ENCODE peak calls at places on chromosomes 13 and 19, in nine cellular contexts. One of them, this sample, is unnamed.
A peak's percentile ranks its signal among the peaks of the same experiment; 100 is the strongest.

GRCh38 chr13:48334534-48335127 is 31.1 kb downstream of the RB1 start:
- DNase-seq in AG04450: no peak
- DNase-seq in GM10248: peak; percentile 29
- DNase-seq in hepatocyte: peak; percentile 39
- DNase-seq in fibroblast of pulmonary artery: peak; percentile 64
- DNase-seq in foreskin fibroblast: peak; percentile 10
- DNase-seq in tibial artery: no peak
- DNase-seq in type B pancreatic cell: no peak
- DNase-seq in psoas muscle: no peak
- DNase-seq in this sample: no peak

GRCh38 chr19:38277549-38277948 is 13.2 kb downstream of the SPINT2 start:
- DNase-seq in AG04450: no peak
- DNase-seq in GM10248: no peak
- DNase-seq in hepatocyte: no peak
- DNase-seq in fibroblast of pulmonary artery: peak; percentile 60
- DNase-seq in foreskin fibroblast: no peak
- DNase-seq in tibial artery: no peak
- DNase-seq in type B pancreatic cell: no peak
- DNase-seq in psoas muscle: no peak
- DNase-seq in this sample: no peak

GRCh38 chr13:111646464-111646855 is 326.0 kb downstream of the TEX29 start:
- DNase-seq in AG04450: no peak
- DNase-seq in GM10248: no peak
- DNase-seq in hepatocyte: no peak
- DNase-seq in fibroblast of pulmonary artery: no peak
- DNase-seq in foreskin fibroblast: no peak
- DNase-seq in tibial artery: no peak
- DNase-seq in type B pancreatic cell: no peak
- DNase-seq in psoas muscle: no peak
- DNase-seq in this sample: no peak

GRCh38 chr13:23599083-23599925 is 29.1 kb downstream of the TNFRSF19 start:
- DNase-seq in AG04450: no peak
- DNase-seq in GM10248: no peak
- DNase-seq in hepatocyte: peak; percentile 66
- DNase-seq in fibroblast of pulmonary artery: no peak
- DNase-seq in foreskin fibroblast: no peak
- DNase-seq in tibial artery: no peak
- DNase-seq in type B pancreatic cell: no peak
- DNase-seq in psoas muscle: no peak
- DNase-seq in this sample: peak; percentile 79

GRCh38 chr13:28631792-28632191 is 27.1 kb upstream of the POMP start:
- DNase-seq in AG04450: no peak
- DNase-seq in GM10248: no peak
- DNase-seq in hepatocyte: no peak
- DNase-seq in fibroblast of pulmonary artery: no peak
- DNase-seq in foreskin fibroblast: no peak
- DNase-seq in tibial artery: no peak
- DNase-seq in type B pancreatic cell: no peak
- DNase-seq in psoas muscle: no peak
- DNase-seq in this sample: no peak

GRCh38 chr13:107284168-107284567 is 716.2 kb upstream of the ARGLU1 start:
- DNase-seq in AG04450: no peak
- DNase-seq in GM10248: no peak
- DNase-seq in hepatocyte: no peak
- DNase-seq in fibroblast of pulmonary artery: peak; percentile 24
- DNase-seq in foreskin fibroblast: no peak
- DNase-seq in tibial artery: no peak
- DNase-seq in type B pancreatic cell: no peak
- DNase-seq in psoas muscle: no peak
- DNase-seq in this sample: no peak

GRCh38 chr13:27825153-27825552 is 32.9 kb downstream of the GSX1 start:
- DNase-seq in AG04450: no peak
- DNase-seq in GM10248: no peak
- DNase-seq in hepatocyte: no peak
- DNase-seq in fibroblast of pulmonary artery: no peak
- DNase-seq in foreskin fibroblast: no peak
- DNase-seq in tibial artery: no peak
- DNase-seq in type B pancreatic cell: no peak
- DNase-seq in psoas muscle: no peak
- DNase-seq in this sample: no peak

GRCh38 chr19:38387550-38388309 is at the start of gene GGN:
- DNase-seq in AG04450: peak; percentile 87
- DNase-seq in GM10248: peak; percentile 87
- DNase-seq in hepatocyte: peak; percentile 95
- DNase-seq in fibroblast of pulmonary artery: peak; percentile 97
- DNase-seq in foreskin fibroblast: peak; percentile 94
- DNase-seq in tibial artery: peak; percentile 90
- DNase-seq in type B pancreatic cell: peak; percentile 92
- DNase-seq in psoas muscle: peak; percentile 88
- DNase-seq in this sample: peak; percentile 99

GRCh38 chr19:44401787-44402115 is 343 bp upstream of the ZNF285 start:
- DNase-seq in AG04450: no peak
- DNase-seq in GM10248: no peak
- DNase-seq in hepatocyte: no peak
- DNase-seq in fibroblast of pulmonary artery: no peak
- DNase-seq in foreskin fibroblast: no peak
- DNase-seq in tibial artery: no peak
- DNase-seq in type B pancreatic cell: no peak
- DNase-seq in psoas muscle: no peak
- DNase-seq in this sample: no peak

GRCh38 chr19:44401108-44401786 is at the start of gene ZNF285:
- DNase-seq in AG04450: peak; percentile 94
- DNase-seq in GM10248: peak; percentile 57
- DNase-seq in hepatocyte: peak; percentile 97
- DNase-seq in fibroblast of pulmonary artery: peak; percentile 99
- DNase-seq in foreskin fibroblast: peak; percentile 98
- DNase-seq in tibial artery: peak; percentile 94
- DNase-seq in type B pancreatic cell: peak; percentile 95
- DNase-seq in psoas muscle: peak; percentile 95
- DNase-seq in this sample: peak; percentile 98
- TF ChIP-seq CTCF in AG04450: no peak
- TF ChIP-seq CTCF in GM10248: no peak
- TF ChIP-seq CTCF in hepatocyte: no peak
- TF ChIP-seq CTCF in fibroblast of pulmonary artery: no peak
- TF ChIP-seq CTCF in foreskin fibroblast: no peak
- TF ChIP-seq CTCF in tibial artery: no peak
- TF ChIP-seq CTCF in type B pancreatic cell: no peak
- TF ChIP-seq CTCF in psoas muscle: no peak
- TF ChIP-seq CTCF in this sample: no peak

DNA sequence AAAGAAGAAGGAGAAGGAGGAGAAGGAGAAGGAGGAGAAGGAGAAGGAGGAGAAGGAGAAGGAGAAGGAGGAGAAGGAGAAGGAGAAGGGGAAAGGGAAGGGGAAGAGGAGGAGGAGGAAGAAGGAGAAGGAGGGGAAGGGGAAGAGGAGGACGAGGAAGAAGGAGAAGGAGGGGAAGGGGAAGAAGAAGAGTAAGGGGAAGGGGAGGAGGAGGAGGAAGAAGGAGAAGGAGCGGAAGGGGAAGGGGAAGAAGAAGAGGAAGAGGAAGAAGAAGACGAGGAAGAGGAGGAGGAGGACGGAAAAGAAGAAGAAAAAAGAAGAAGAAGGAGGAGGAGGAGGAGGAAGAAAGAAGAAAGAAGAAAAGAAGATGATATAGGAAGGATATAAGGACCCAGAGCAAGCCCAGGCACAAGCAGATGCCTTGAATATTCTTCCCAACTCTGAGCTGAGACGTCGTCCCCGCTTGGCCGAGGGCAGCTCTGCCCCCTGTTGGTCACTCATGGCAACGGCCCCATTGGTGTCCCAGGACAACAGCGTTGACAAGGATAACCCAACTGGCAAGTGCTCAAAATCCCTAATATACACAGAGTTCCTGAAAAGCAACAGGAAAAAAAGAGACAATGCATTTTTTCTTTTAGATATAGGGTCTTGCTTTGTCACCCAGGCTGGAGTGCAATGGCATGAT is 30.6 kb upstream of the IGSF23 start:
- DNase-seq in AG04450: no peak
- DNase-seq in GM10248: no peak
- DNase-seq in hepatocyte: no peak
- DNase-seq in fibroblast of pulmonary artery: peak; percentile 48
- DNase-seq in foreskin fibroblast: no peak
- DNase-seq in tibial artery: no peak
- DNase-seq in type B pancreatic cell: no peak
- DNase-seq in psoas muscle: no peak
- DNase-seq in this sample: peak; percentile 93
- TF ChIP-seq CTCF in AG04450: peak; percentile 54
- TF ChIP-seq CTCF in GM10248: no peak
- TF ChIP-seq CTCF in hepatocyte: peak; percentile 41
- TF ChIP-seq CTCF in fibroblast of pulmonary artery: peak; percentile 76
- TF ChIP-seq CTCF in foreskin fibroblast: peak; percentile 70
- TF ChIP-seq CTCF in tibial artery: no peak
- TF ChIP-seq CTCF in type B pancreatic cell: peak; percentile 75
- TF ChIP-seq CTCF in psoas muscle: peak; percentile 48
- TF ChIP-seq CTCF in this sample: peak; percentile 96

GRCh38 chr19:41321204-41321599 is 11.2 kb downstream of the CCDC97 start:
- DNase-seq in AG04450: no peak
- DNase-seq in GM10248: no peak
- DNase-seq in hepatocyte: no peak
- DNase-seq in fibroblast of pulmonary artery: no peak
- DNase-seq in foreskin fibroblast: no peak
- DNase-seq in tibial artery: no peak
- DNase-seq in type B pancreatic cell: no peak
- DNase-seq in psoas muscle: no peak
- DNase-seq in this sample: peak; percentile 53

GRCh38 chr19:41319500-41320184 is 9.7 kb downstream of the CCDC97 start:
- DNase-seq in AG04450: no peak
- DNase-seq in GM10248: no peak
- DNase-seq in hepatocyte: peak; percentile 38
- DNase-seq in fibroblast of pulmonary artery: no peak
- DNase-seq in foreskin fibroblast: no peak
- DNase-seq in tibial artery: no peak
- DNase-seq in type B pancreatic cell: no peak
- DNase-seq in psoas muscle: peak; percentile 43
- DNase-seq in this sample: peak; percentile 52

GRCh38 chr19:41320568-41320967 is 10.6 kb downstream of the CCDC97 start:
- DNase-seq in AG04450: no peak
- DNase-seq in GM10248: no peak
- DNase-seq in hepatocyte: no peak
- DNase-seq in fibroblast of pulmonary artery: no peak
- DNase-seq in foreskin fibroblast: no peak
- DNase-seq in tibial artery: no peak
- DNase-seq in type B pancreatic cell: no peak
- DNase-seq in psoas muscle: no peak
- DNase-seq in this sample: no peak

GRCh38 chr19:41320185-41320518 is 10.2 kb downstream of the CCDC97 start:
- DNase-seq in AG04450: no peak
- DNase-seq in GM10248: peak; percentile 9
- DNase-seq in hepatocyte: no peak
- DNase-seq in fibroblast of pulmonary artery: no peak
- DNase-seq in foreskin fibroblast: no peak
- DNase-seq in tibial artery: no peak
- DNase-seq in type B pancreatic cell: no peak
- DNase-seq in psoas muscle: peak; percentile 49
- DNase-seq in this sample: no peak

DNA sequence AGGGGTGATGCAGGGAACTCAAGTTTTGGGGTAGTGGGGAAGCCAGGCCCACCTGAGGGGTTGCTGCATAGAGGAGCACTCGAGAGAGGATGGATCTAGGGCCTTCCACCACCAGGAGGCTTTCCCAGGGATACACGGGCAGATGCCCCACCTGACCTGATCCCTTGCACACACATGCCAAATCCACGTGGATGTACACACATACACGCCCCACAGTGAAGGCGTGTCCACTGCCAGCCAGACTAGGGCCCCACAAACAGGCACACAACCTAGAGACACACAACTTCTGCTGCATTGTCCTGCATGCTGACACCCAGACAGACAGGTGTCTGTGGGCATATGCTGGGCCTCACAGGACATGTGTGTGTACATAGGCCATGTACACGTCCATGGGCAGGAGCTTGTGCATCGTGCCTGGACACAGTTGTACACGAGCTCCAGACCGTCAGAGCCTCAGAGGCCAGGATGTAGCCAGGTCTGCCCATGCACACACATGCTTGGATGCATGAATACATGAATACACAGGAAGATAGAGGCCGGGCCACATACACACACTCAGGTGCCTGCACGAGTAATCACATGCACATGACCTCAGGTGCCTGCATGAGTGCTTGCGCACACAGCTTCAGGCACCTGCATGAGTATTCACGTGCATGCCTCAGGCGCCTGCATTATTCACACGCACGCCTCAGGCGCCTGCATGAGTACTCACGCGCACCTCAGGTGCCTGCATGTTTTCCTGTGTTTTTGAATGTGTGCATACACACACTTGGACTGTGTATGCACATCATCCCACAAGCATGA is 8.9 kb downstream of the CCDC97 start:
- DNase-seq in AG04450: no peak
- DNase-seq in GM10248: no peak
- DNase-seq in hepatocyte: no peak
- DNase-seq in fibroblast of pulmonary artery: no peak
- DNase-seq in foreskin fibroblast: no peak
- DNase-seq in tibial artery: no peak
- DNase-seq in type B pancreatic cell: no peak
- DNase-seq in psoas muscle: no peak
- DNase-seq in this sample: no peak
- TF ChIP-seq CTCF in AG04450: no peak
- TF ChIP-seq CTCF in GM10248: no peak
- TF ChIP-seq CTCF in hepatocyte: no peak
- TF ChIP-seq CTCF in fibroblast of pulmonary artery: no peak
- TF ChIP-seq CTCF in foreskin fibroblast: no peak
- TF ChIP-seq CTCF in tibial artery: no peak
- TF ChIP-seq CTCF in type B pancreatic cell: no peak
- TF ChIP-seq CTCF in psoas muscle: no peak
- TF ChIP-seq CTCF in this sample: peak; percentile 17

GRCh38 chr13:110138009-110138699 is 168.8 kb downstream of the COL4A1 start:
- DNase-seq in AG04450: no peak
- DNase-seq in GM10248: peak; percentile 60
- DNase-seq in hepatocyte: peak; percentile 81
- DNase-seq in fibroblast of pulmonary artery: peak; percentile 71
- DNase-seq in foreskin fibroblast: peak; percentile 71
- DNase-seq in tibial artery: peak; percentile 88
- DNase-seq in type B pancreatic cell: no peak
- DNase-seq in psoas muscle: peak; percentile 88
- DNase-seq in this sample: peak; percentile 85

GRCh38 chr13:110138700-110139036 is 168.3 kb downstream of the COL4A1 start:
- DNase-seq in AG04450: no peak
- DNase-seq in GM10248: no peak
- DNase-seq in hepatocyte: no peak
- DNase-seq in fibroblast of pulmonary artery: no peak
- DNase-seq in foreskin fibroblast: no peak
- DNase-seq in tibial artery: no peak
- DNase-seq in type B pancreatic cell: no peak
- DNase-seq in psoas muscle: no peak
- DNase-seq in this sample: no peak

GRCh38 chr13:110135977-110136597 is 170.9 kb downstream of the COL4A1 start:
- DNase-seq in AG04450: no peak
- DNase-seq in GM10248: no peak
- DNase-seq in hepatocyte: no peak
- DNase-seq in fibroblast of pulmonary artery: no peak
- DNase-seq in foreskin fibroblast: no peak
- DNase-seq in tibial artery: no peak
- DNase-seq in type B pancreatic cell: peak; percentile 58
- DNase-seq in psoas muscle: no peak
- DNase-seq in this sample: no peak

GRCh38 chr13:110136660-110137585 is 170.0 kb downstream of the COL4A1 start:
- DNase-seq in AG04450: no peak
- DNase-seq in GM10248: no peak
- DNase-seq in hepatocyte: no peak
- DNase-seq in fibroblast of pulmonary artery: no peak
- DNase-seq in foreskin fibroblast: no peak
- DNase-seq in tibial artery: no peak
- DNase-seq in type B pancreatic cell: no peak
- DNase-seq in psoas muscle: no peak
- DNase-seq in this sample: peak; percentile 79

DNA sequence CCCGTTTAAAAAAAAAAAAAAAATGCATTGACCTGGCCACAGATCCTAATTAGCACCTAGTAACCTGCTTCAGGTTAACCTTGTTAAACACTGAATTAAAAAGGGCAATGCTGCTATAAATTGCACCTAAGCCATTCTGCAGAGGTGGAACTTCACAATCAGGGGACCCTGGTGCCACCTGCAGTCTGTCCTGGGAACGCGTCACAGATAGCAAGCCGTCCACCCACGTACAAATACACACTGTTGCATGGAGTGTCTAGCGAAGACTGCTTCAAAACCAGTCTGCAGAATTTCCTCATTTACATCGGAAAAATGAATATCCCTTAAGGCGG is 169.3 kb downstream of the COL4A1 start:
- DNase-seq in AG04450: no peak
- DNase-seq in GM10248: peak; percentile 65
- DNase-seq in hepatocyte: peak; percentile 75
- DNase-seq in fibroblast of pulmonary artery: no peak
- DNase-seq in foreskin fibroblast: no peak
- DNase-seq in tibial artery: no peak
- DNase-seq in type B pancreatic cell: no peak
- DNase-seq in psoas muscle: no peak
- DNase-seq in this sample: no peak
- TF ChIP-seq CTCF in AG04450: peak; percentile 23
- TF ChIP-seq CTCF in GM10248: peak; percentile 57
- TF ChIP-seq CTCF in hepatocyte: peak; percentile 51
- TF ChIP-seq CTCF in fibroblast of pulmonary artery: peak; percentile 15
- TF ChIP-seq CTCF in foreskin fibroblast: peak; percentile 13
- TF ChIP-seq CTCF in tibial artery: no peak
- TF ChIP-seq CTCF in type B pancreatic cell: peak; percentile 43
- TF ChIP-seq CTCF in psoas muscle: peak; percentile 27
- TF ChIP-seq CTCF in this sample: peak; percentile 62

This sample was measured in endodermal cell.